ENCODE peak calls at places on chromosomes 13 and 19, in eight cellular contexts. O is T-helper 1 cell, R is NCI-H1105, S is adrenal gland, N is SHP77, W is A549, P is HCEC 1CT, Y is MCF 10A. D is an unnamed sample.

GRCh38 chr19:4086336-4086953 is 19.7 kb upstream of the ZBTB7A start:
- DNase-seq in O (no peak), R (no peak), P (no peak), W (no peak), N (no peak), Y (no peak), S (no peak), D (no peak)

GRCh38 chr13:76677047-76677446 is 209.2 kb downstream of the KCTD12 start:
- DNase-seq in Y (no peak), P (peak; percentile 20), S (peak; percentile 20), R (no peak), W (no peak), N (peak; percentile 32), O (no peak), D (no peak)

GRCh38 chr19:35612224-35612558 is 344 bp upstream of the HAUS5 start:
- DNase-seq in Y (no peak), S (no peak), O (no peak), N (no peak), P (no peak), R (no peak), W (no peak), D (no peak)

GRCh38 chr13:40060318-40061007 is 405.0 kb downstream of the COG6 start:
- DNase-seq in P (peak; percentile 48), S (no peak), N (no peak), Y (peak; percentile 99), O (no peak), W (no peak), R (peak; percentile 79), D (no peak)

GRCh38 chr19:40605201-40605971 is 4.2 kb downstream of the LTBP4 start:
- DNase-seq in W (peak; percentile 99), S (peak; percentile 65), Y (peak; percentile 94), P (peak; percentile 53), O (peak; percentile 84), R (peak; percentile 39), N (peak; percentile 94), D (peak; percentile 76)

GRCh38 chr13:51856998-51857397 is 4.8 kb upstream of the CCDC70 start:
- DNase-seq in P (no peak), R (no peak), W (no peak), N (no peak), S (no peak), Y (no peak), O (no peak), D (no peak)

GRCh38 chr13:113051641-113052040 is 54.0 kb upstream of the F7 start:
- DNase-seq in N (no peak), Y (no peak), R (no peak), O (no peak), P (no peak), S (no peak), W (no peak), D (no peak)

GRCh38 chr13:103238441-103238840 is 172.2 kb upstream of the SLC10A2 start:
- DNase-seq in O (no peak), N (no peak), P (no peak), Y (no peak), R (no peak), W (no peak), S (no peak), D (no peak)

GRCh38 chr19:41859213-41859617 is 840 bp upstream of the RPS19 start:
- DNase-seq in Y (no peak), N (no peak), S (no peak), P (no peak), R (no peak), W (no peak), O (no peak), D (no peak)

GRCh38 chr19:33518541-33518940 is 3.0 kb downstream of the PEPD start:
- DNase-seq in S (no peak), Y (no peak), N (no peak), R (no peak), P (no peak), W (no peak), O (no peak), D (no peak)

GRCh38 chr13:33634526-33635111 is 183.3 kb upstream of the RFC3 start:
- DNase-seq in S (no peak), P (no peak), N (no peak), Y (peak; percentile 17), R (no peak), W (no peak), O (no peak), D (no peak)

GRCh38 chr13:27632648-27633047 is 11.0 kb downstream of the POLR1D start:
- DNase-seq in Y (no peak), S (no peak), R (no peak), N (no peak), W (no peak), O (no peak), P (no peak), D (no peak)

GRCh38 chr19:5621945-5622464 is 571 bp downstream of the SAFB2 start:
- DNase-seq in R (no peak), W (no peak), Y (peak; percentile 17), S (peak; percentile 50), O (no peak), P (no peak), N (no peak), D (peak; percentile 28)

GRCh38 chr13:73335226-73335625 is 276.4 kb downstream of the KLF5 start:
- DNase-seq in S (no peak), W (peak; percentile 45), N (no peak), Y (peak; percentile 89), R (no peak), O (no peak), P (peak; percentile 93), D (no peak)

GRCh38 chr13:39144941-39145533 is 106.8 kb downstream of the NHLRC3 start:
- DNase-seq in P (peak; percentile 38), Y (peak; percentile 75), R (no peak), S (peak; percentile 52), W (peak; percentile 25), O (no peak), N (no peak), D (no peak)

GRCh38 chr13:31930490-31930889 is 101.1 kb upstream of the FRY start:
- DNase-seq in R (no peak), P (no peak), O (no peak), W (no peak), N (peak; percentile 11), S (no peak), Y (no peak), D (no peak)

GRCh38 chr19:2567996-2568395 is 92.1 kb downstream of the GADD45B start:
- DNase-seq in P (no peak), N (no peak), Y (no peak), W (no peak), R (no peak), O (no peak), S (no peak), D (no peak)

GRCh38 chr13:20590568-20590967 is 23.6 kb downstream of the IFT88 start:
- DNase-seq in S (no peak), N (no peak), O (no peak), Y (no peak), W (no peak), R (no peak), P (no peak), D (no peak)

GRCh38 chr13:77386880-77387606 is 60.1 kb upstream of the MYCBP2 start:
- DNase-seq in N (no peak), R (no peak), P (peak; percentile 89), O (no peak), W (no peak), Y (peak; percentile 57), S (no peak), D (no peak)

GRCh38 chr19:13152356-13152853 is 2.2 kb downstream of the IER2 start:
- DNase-seq in Y (no peak), R (no peak), W (no peak), P (no peak), N (no peak), S (no peak), O (no peak), D (no peak)

GRCh38 chr13:47289578-47289977 is 392.7 kb upstream of the HTR2A start:
- DNase-seq in O (no peak), R (no peak), S (no peak), W (no peak), P (no peak), N (no peak), Y (no peak), D (no peak)

GRCh38 chr19:45404557-45405434 is at the start of gene PPP1R13L:
- DNase-seq in R (peak; percentile 79), N (peak; percentile 65), W (peak; percentile 95), O (no peak), S (peak; percentile 88), P (no peak), Y (peak; percentile 96), D (peak; percentile 39)

GRCh38 chr19:13619203-13619632 is 112.9 kb upstream of the CACNA1A start:
- DNase-seq in Y (peak; percentile 48), O (no peak), P (peak; percentile 30), W (no peak), S (no peak), R (no peak), N (no peak), D (no peak)

GRCh38 chr19:47240996-47241918 is 10.3 kb upstream of the BBC3 start:
- DNase-seq in O (peak; percentile 86), S (peak; percentile 72), N (peak; percentile 70), R (peak; percentile 91), W (peak; percentile 69), P (peak; percentile 61), Y (peak; percentile 88), D (peak; percentile 92)

GRCh38 chr19:45473366-45474190 is 5.8 kb downstream of the FOSB start:
- DNase-seq in N (no peak), Y (no peak), O (peak; percentile 68), P (no peak), R (no peak), W (no peak), S (no peak), D (no peak)

GRCh38 chr19:51082641-51083040 is at the start of gene KLK14:
- DNase-seq in S (no peak), N (no peak), P (no peak), W (no peak), R (no peak), Y (no peak), O (no peak), D (no peak)

GRCh38 chr19:10173527-10173926 is 21.2 kb downstream of the DNMT1 start:
- DNase-seq in R (no peak), Y (peak; percentile 50), N (no peak), O (no peak), W (no peak), S (no peak), P (peak; percentile 39), D (no peak)

GRCh38 chr13:73090116-73090811 is 31.5 kb downstream of the KLF5 start:
- DNase-seq in S (no peak), W (peak; percentile 79), P (peak; percentile 82), N (peak; percentile 50), Y (peak; percentile 93), R (no peak), O (no peak), D (no peak)

GRCh38 chr19:46901701-46902401 is 41.1 kb downstream of the ARHGAP35 start:
- DNase-seq in W (no peak), Y (peak; percentile 31), N (no peak), P (no peak), O (no peak), S (no peak), R (no peak), D (no peak)

GRCh38 chr19:19464339-19465098 is 50.8 kb downstream of the TSSK6 start:
- DNase-seq in S (no peak), Y (no peak), N (no peak), O (no peak), R (no peak), P (no peak), W (no peak), D (no peak)

GRCh38 chr19:16273005-16273404 is 51.6 kb upstream of the KLF2 start:
- DNase-seq in N (no peak), O (no peak), S (no peak), Y (no peak), P (no peak), W (no peak), R (no peak), D (no peak)

GRCh38 chr13:105587786-105588185 is 947.7 kb downstream of the EFNB2 start:
- DNase-seq in N (no peak), O (no peak), R (no peak), P (no peak), S (no peak), W (peak; percentile 14), Y (peak; percentile 80), D (no peak)

D was measured in activated T-cell treated with anti-CD3 and anti-CD28 coated beads, Interleukin-2, amount 50 U/mL, for 4 hours.